ENCODE peak calls at places on chromosomes 6 and 20, in five cellular contexts. G is tibial nerve, D is GM12878, P is HepG2, Y is A549. Z is an unnamed sample.

GRCh38 chr6:89146748-89147715 is 1.2 kb downstream of the PM20D2 start:
- DNase-seq in G (no peak), D (no peak), P (peak), Y (peak), Z (no peak)

GRCh38 chr6:108760158-108761050 is 87.8 kb upstream of the ARMC2 start:
- DNase-seq in G (no peak), D (no peak), P (no peak), Y (no peak), Z (no peak)

GRCh38 chr6:157177731-157178336 is 145.5 kb downstream of the TMEM242 start:
- DNase-seq in G (no peak), D (no peak), P (peak), Y (no peak), Z (no peak)

GRCh38 chr6:90434096-90434495 is 137.5 kb upstream of the BACH2 start:
- DNase-seq in G (no peak), D (no peak), P (no peak), Y (no peak), Z (no peak)

GRCh38 chr20:11403711-11404110 is 514.0 kb upstream of the BTBD3 start:
- DNase-seq in G (no peak), D (no peak), P (no peak), Y (no peak), Z (no peak)

GRCh38 chr6:20589266-20589665 is 55.0 kb downstream of the CDKAL1 start:
- DNase-seq in G (no peak), D (no peak), P (no peak), Y (no peak), Z (no peak)

GRCh38 chr6:125789167-125789566 is 1.6 kb upstream of the NCOA7 start:
- DNase-seq in G (peak), D (no peak), P (no peak), Y (no peak), Z (no peak)

GRCh38 chr20:768426-768978 is at the start of gene SLC52A3:
- DNase-seq in G (no peak), D (no peak), P (peak), Y (peak), Z (peak)

GRCh38 chr20:56429496-56429895 is 17.4 kb downstream of the CASS4 start:
- DNase-seq in G (no peak), D (no peak), P (no peak), Y (no peak), Z (no peak)

GRCh38 chr6:116924245-116924644 is 47.2 kb downstream of the RFX6 start:
- DNase-seq in G (no peak), D (no peak), P (peak), Y (no peak), Z (no peak)

GRCh38 chr20:20407891-20408805 is 40.2 kb downstream of the INSM1 start:
- DNase-seq in G (no peak), D (no peak), P (peak), Y (peak), Z (no peak)

GRCh38 chr6:162728177-162728571 is 400 bp downstream of the PACRG start:
- DNase-seq in G (no peak), D (no peak), P (no peak), Y (no peak), Z (no peak)

GRCh38 chr6:109093732-109094131 is 914 bp downstream of the SESN1 start:
- DNase-seq in G (no peak), D (no peak), P (no peak), Y (no peak), Z (no peak)

GRCh38 chr6:53714888-53715287 is 49.3 kb upstream of the KLHL31 start:
- DNase-seq in G (no peak), D (no peak), P (peak), Y (no peak), Z (no peak)

GRCh38 chr6:40413231-40413755 is 173.9 kb downstream of the LRFN2 start:
- DNase-seq in G (no peak), D (no peak), P (no peak), Y (no peak), Z (no peak)

GRCh38 chr20:5154543-5154925 is 27.7 kb downstream of the CDS2 start:
- DNase-seq in G (no peak), D (no peak), P (no peak), Y (no peak), Z (no peak)

GRCh38 chr6:79946773-79947190 is 571 bp downstream of the ELOVL4 start:
- DNase-seq in G (no peak), D (no peak), P (no peak), Y (peak), Z (no peak)

GRCh38 chr6:128097019-128097418 is 196.2 kb upstream of the THEMIS start:
- DNase-seq in G (no peak), D (no peak), P (no peak), Y (no peak), Z (no peak)

GRCh38 chr6:108942556-108943492 is 94.6 kb downstream of the ARMC2 start:
- DNase-seq in G (no peak), D (no peak), P (no peak), Y (no peak), Z (no peak)

GRCh38 chr20:53210931-53211330 is 238.8 kb downstream of the TSHZ2 start:
- DNase-seq in G (no peak), D (no peak), P (no peak), Y (no peak), Z (no peak)

GRCh38 chr20:45968801-45969711 is 2.9 kb downstream of the ZNF335 start:
- DNase-seq in G (no peak), D (no peak), P (no peak), Y (no peak), Z (no peak)

GRCh38 chr20:59814835-59815340 is 118.5 kb downstream of the SYCP2 start:
- DNase-seq in G (no peak), D (no peak), P (no peak), Y (no peak), Z (no peak)

GRCh38 chr6:5132741-5133140 is 47.6 kb downstream of the PPP1R3G start:
- DNase-seq in G (no peak), D (peak), P (no peak), Y (no peak), Z (peak)

GRCh38 chr20:60011512-60012507 is 53.6 kb downstream of the CDH26 start:
- DNase-seq in G (no peak), D (no peak), P (no peak), Y (no peak), Z (no peak)

GRCh38 chr6:160102956-160103824 is 18.4 kb upstream of the SLC22A1 start:
- DNase-seq in G (no peak), D (no peak), P (peak), Y (peak), Z (no peak)

GRCh38 chr6:124119591-124119990 is 315.9 kb downstream of the NKAIN2 start:
- DNase-seq in G (no peak), D (no peak), P (no peak), Y (no peak), Z (no peak)

GRCh38 chr6:117591405-117591804 is 10.9 kb downstream of the GOPC start:
- DNase-seq in G (no peak), D (no peak), P (no peak), Y (no peak), Z (no peak)

GRCh38 chr6:140485740-140486467 is 1111.5 kb upstream of the CITED2 start:
- DNase-seq in G (no peak), D (peak), P (no peak), Y (peak), Z (no peak)

GRCh38 chr20:25289886-25290597 is 42.2 kb downstream of the PYGB start:
- DNase-seq in G (no peak), D (no peak), P (no peak), Y (no peak), Z (peak)

GRCh38 chr20:19834783-19835182 is 76.7 kb downstream of the RIN2 start:
- DNase-seq in G (no peak), D (no peak), P (no peak), Y (no peak), Z (no peak)

GRCh38 chr6:89221109-89221508 is 4.0 kb upstream of the GABRR1 start:
- DNase-seq in G (no peak), D (no peak), P (no peak), Y (no peak), Z (no peak)

GRCh38 chr20:10309326-10309725 is 90.7 kb downstream of the SNAP25 start:
- DNase-seq in G (no peak), D (no peak), P (no peak), Y (peak), Z (no peak)

GRCh38 chr20:56433221-56433879 is 21.3 kb downstream of the CASS4 start:
- DNase-seq in G (no peak), D (no peak), P (no peak), Y (no peak), Z (no peak)

GRCh38 chr6:48917233-48917632 is 545.8 kb downstream of the MMUT start:
- DNase-seq in G (no peak), D (no peak), P (no peak), Y (no peak), Z (no peak)

GRCh38 chr6:5961836-5962235 is 44.9 kb downstream of the NRN1 start:
- DNase-seq in G (no peak), D (no peak), P (no peak), Y (no peak), Z (no peak)

GRCh38 chr6:134347141-134347540 is 29.2 kb upstream of the SGK1 start:
- DNase-seq in G (no peak), D (no peak), P (no peak), Y (no peak), Z (no peak)

GRCh38 chr6:14655990-14656640 is 538.5 kb downstream of the CD83 start:
- DNase-seq in G (no peak), D (no peak), P (no peak), Y (no peak), Z (no peak)
- H3K4me3 ChIP-seq in G (no peak), D (no peak), P (no peak), Y (no peak), Z (no peak)

DNA sequence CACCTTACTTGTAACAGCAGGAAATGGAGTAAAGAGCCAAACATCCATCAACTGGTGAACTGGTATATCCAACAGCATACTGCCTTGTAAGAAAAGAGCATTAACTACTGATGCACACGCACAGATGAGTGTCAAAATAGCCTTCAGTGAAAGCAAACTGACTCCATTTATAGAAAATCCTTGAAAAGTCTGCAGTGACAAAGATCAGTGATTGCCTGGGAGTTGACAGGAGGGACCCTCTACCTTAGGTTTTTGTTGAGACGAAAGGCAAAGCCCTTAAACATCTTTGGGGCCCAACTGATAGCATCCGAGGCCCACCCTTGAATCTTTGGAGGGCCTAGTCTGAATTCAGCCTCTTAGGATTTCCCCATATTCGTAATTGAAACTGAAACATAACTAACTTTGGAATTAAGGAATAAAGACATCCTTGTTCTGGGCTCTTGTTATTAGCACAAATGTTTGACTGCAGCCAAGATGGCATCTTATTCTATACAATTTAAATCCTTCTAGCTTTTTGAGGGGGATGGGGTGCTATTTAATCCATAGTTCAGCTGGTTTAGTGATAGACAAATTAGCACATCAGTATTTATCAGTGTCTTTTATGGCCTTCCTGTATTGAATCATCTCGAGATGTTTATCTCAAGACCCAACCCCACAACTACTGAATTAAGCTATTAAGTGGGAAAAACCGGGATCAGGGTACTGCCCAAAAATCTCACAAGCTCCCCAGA is 13.0 kb downstream of the FBXO5 start:
- DNase-seq in G (no peak), D (no peak), P (no peak), Y (no peak), Z (no peak)
- TF ChIP-seq POLR2A in G (no peak), D (no peak), P (no peak), Y (no peak), Z (no peak)

DNA sequence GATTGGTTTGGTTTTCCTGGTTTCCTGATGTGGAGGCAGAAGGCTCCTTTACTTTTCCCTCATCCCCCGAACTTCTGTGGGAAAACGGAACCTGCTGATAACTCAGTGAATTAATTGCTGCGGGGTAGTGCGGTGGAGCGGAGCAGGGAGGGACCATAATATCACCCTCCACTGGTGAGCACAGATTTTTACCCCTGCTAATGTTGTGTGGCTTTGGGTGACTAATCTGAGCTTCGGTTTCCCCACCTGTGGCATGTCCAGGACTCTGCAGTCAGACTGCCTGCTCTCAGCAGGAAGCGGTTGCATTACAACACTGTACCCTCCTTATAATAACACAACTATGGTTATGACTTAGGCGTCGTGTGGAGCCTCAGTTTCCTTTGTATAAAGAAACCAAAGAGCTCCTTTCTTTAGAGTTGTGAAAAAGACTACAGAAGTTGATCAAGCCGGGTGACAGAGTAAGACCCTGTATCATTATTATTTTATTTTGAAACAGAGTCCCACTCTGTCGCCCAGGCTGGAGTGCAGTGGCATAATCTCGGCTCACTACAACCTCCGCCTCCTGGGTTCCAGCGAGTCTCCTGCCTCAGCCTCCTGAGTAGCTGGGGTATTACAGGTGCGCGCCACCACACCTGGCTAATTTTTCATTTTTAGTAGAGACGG is 2.2 kb upstream of the ID1 start:
- DNase-seq in G (no peak), D (peak), P (peak), Y (peak), Z (no peak)
- H3K4me3 ChIP-seq in G (no peak), D (no peak), P (no peak), Y (no peak), Z (no peak)

GRCh38 chr6:43171284-43172126 is 436 bp downstream of the SRF start:
- DNase-seq in G (no peak), D (no peak), P (no peak), Y (peak), Z (peak)
- TF ChIP-seq POLR2A in G (peak), D (peak), P (no peak), Y (peak), Z (peak)

GRCh38 chr6:132974122-132974521 is 159.8 kb downstream of the RPS12 start:
- DNase-seq in G (no peak), D (no peak), P (no peak), Y (no peak), Z (no peak)

GRCh38 chr6:132971676-132972075 is 157.3 kb downstream of the RPS12 start:
- DNase-seq in G (no peak), D (no peak), P (no peak), Y (no peak), Z (no peak)

GRCh38 chr6:132973556-132973993 is 159.2 kb downstream of the RPS12 start:
- DNase-seq in G (no peak), D (no peak), P (no peak), Y (no peak), Z (no peak)

GRCh38 chr6:132972971-132973370 is 158.6 kb downstream of the RPS12 start:
- DNase-seq in G (no peak), D (no peak), P (no peak), Y (no peak), Z (no peak)

GRCh38 chr6:132972254-132972653 is 157.9 kb downstream of the RPS12 start:
- DNase-seq in G (no peak), D (no peak), P (no peak), Y (no peak), Z (no peak)
- H3K4me3 ChIP-seq in G (no peak), D (no peak), P (no peak), Y (no peak), Z (no peak)

GRCh38 chr20:6418732-6419131 is 295.9 kb upstream of the FERMT1 start:
- DNase-seq in G (no peak), D (no peak), P (no peak), Y (no peak), Z (no peak)
- TF ChIP-seq POLR2A in G (no peak), D (no peak), P (no peak), Y (no peak), Z (no peak)